ENCODE peak calls at places on chromosomes 4 and X, in eight cellular contexts. One of them, this sample, is unnamed.

GRCh38 chr4:7336067-7336569 is 98.6 kb downstream of the PSAPL1 start:
- DNase-seq in fibroblast of pulmonary artery: no peak
- DNase-seq in B cell: no peak
- DNase-seq in fibroblast of lung: no peak
- DNase-seq in uterus: no peak
- DNase-seq in IMR-90: no peak
- DNase-seq in activated B cell treated with CpG ODN at 0.5 μM for 24 hours: no peak
- DNase-seq in lung: no peak
- DNase-seq in this sample: no peak

GRCh38 chr4:67198757-67199156 is 346.5 kb downstream of the CENPC start:
- DNase-seq in fibroblast of pulmonary artery: peak; percentile 77
- DNase-seq in B cell: no peak
- DNase-seq in fibroblast of lung: peak; percentile 61
- DNase-seq in uterus: no peak
- DNase-seq in IMR-90: no peak
- DNase-seq in activated B cell treated with CpG ODN at 0.5 μM for 24 hours: no peak
- DNase-seq in lung: no peak
- DNase-seq in this sample: no peak

GRCh38 chr4:132839070-132839469 is 310.0 kb upstream of the PCDH10 start:
- DNase-seq in fibroblast of pulmonary artery: no peak
- DNase-seq in B cell: no peak
- DNase-seq in fibroblast of lung: no peak
- DNase-seq in uterus: no peak
- DNase-seq in IMR-90: no peak
- DNase-seq in activated B cell treated with CpG ODN at 0.5 μM for 24 hours: no peak
- DNase-seq in lung: no peak
- DNase-seq in this sample: no peak

GRCh38 chr4:36327400-36327799 is 46.0 kb downstream of the DTHD1 start:
- DNase-seq in fibroblast of pulmonary artery: no peak
- DNase-seq in B cell: no peak
- DNase-seq in fibroblast of lung: no peak
- DNase-seq in uterus: no peak
- DNase-seq in IMR-90: no peak
- DNase-seq in activated B cell treated with CpG ODN at 0.5 μM for 24 hours: no peak
- DNase-seq in lung: no peak
- DNase-seq in this sample: no peak

GRCh38 chr4:41245983-41246382 is 10.7 kb upstream of the UCHL1 start:
- DNase-seq in fibroblast of pulmonary artery: no peak
- DNase-seq in B cell: no peak
- DNase-seq in fibroblast of lung: no peak
- DNase-seq in uterus: no peak
- DNase-seq in IMR-90: no peak
- DNase-seq in activated B cell treated with CpG ODN at 0.5 μM for 24 hours: no peak
- DNase-seq in lung: no peak
- DNase-seq in this sample: no peak

GRCh38 chrX:140432328-140433025 is 72.4 kb downstream of the SOX3 start:
- DNase-seq in fibroblast of pulmonary artery: no peak
- DNase-seq in B cell: no peak
- DNase-seq in fibroblast of lung: peak; percentile 48
- DNase-seq in uterus: no peak
- DNase-seq in IMR-90: no peak
- DNase-seq in activated B cell treated with CpG ODN at 0.5 μM for 24 hours: no peak
- DNase-seq in lung: no peak
- DNase-seq in this sample: no peak

GRCh38 chr4:6938237-6938636 is 28.6 kb downstream of the TBC1D14 start:
- DNase-seq in fibroblast of pulmonary artery: peak; percentile 28
- DNase-seq in B cell: no peak
- DNase-seq in fibroblast of lung: no peak
- DNase-seq in uterus: no peak
- DNase-seq in IMR-90: no peak
- DNase-seq in activated B cell treated with CpG ODN at 0.5 μM for 24 hours: no peak
- DNase-seq in lung: no peak
- DNase-seq in this sample: no peak

GRCh38 chr4:83716874-83717273 is 181.0 kb downstream of the GPAT3 start:
- DNase-seq in fibroblast of pulmonary artery: peak; percentile 6
- DNase-seq in B cell: no peak
- DNase-seq in fibroblast of lung: no peak
- DNase-seq in uterus: no peak
- DNase-seq in IMR-90: no peak
- DNase-seq in activated B cell treated with CpG ODN at 0.5 μM for 24 hours: no peak
- DNase-seq in lung: no peak
- DNase-seq in this sample: no peak

GRCh38 chr4:17613761-17614415 is 553 bp upstream of the MED28 start:
- DNase-seq in fibroblast of pulmonary artery: peak; percentile 71
- DNase-seq in B cell: peak; percentile 44
- DNase-seq in fibroblast of lung: peak; percentile 82
- DNase-seq in uterus: peak; percentile 24
- DNase-seq in IMR-90: peak; percentile 87
- DNase-seq in activated B cell treated with CpG ODN at 0.5 μM for 24 hours: peak; percentile 20
- DNase-seq in lung: peak; percentile 37
- DNase-seq in this sample: no peak

GRCh38 chr4:970046-970745 is 3.2 kb downstream of the DGKQ start:
- DNase-seq in fibroblast of pulmonary artery: no peak
- DNase-seq in B cell: no peak
- DNase-seq in fibroblast of lung: no peak
- DNase-seq in uterus: no peak
- DNase-seq in IMR-90: no peak
- DNase-seq in activated B cell treated with CpG ODN at 0.5 μM for 24 hours: no peak
- DNase-seq in lung: no peak
- DNase-seq in this sample: no peak

GRCh38 chrX:400258-400657 is 13.6 kb upstream of the PPP2R3B start:
- DNase-seq in fibroblast of pulmonary artery: no peak
- DNase-seq in B cell: no peak
- DNase-seq in fibroblast of lung: no peak
- DNase-seq in uterus: no peak
- DNase-seq in IMR-90: no peak
- DNase-seq in activated B cell treated with CpG ODN at 0.5 μM for 24 hours: no peak
- DNase-seq in lung: no peak
- DNase-seq in this sample: no peak

GRCh38 chr4:123671633-123672404 is 275.2 kb downstream of the SPRY1 start:
- DNase-seq in fibroblast of pulmonary artery: no peak
- DNase-seq in B cell: no peak
- DNase-seq in fibroblast of lung: peak; percentile 12
- DNase-seq in uterus: no peak
- DNase-seq in IMR-90: no peak
- DNase-seq in activated B cell treated with CpG ODN at 0.5 μM for 24 hours: no peak
- DNase-seq in lung: no peak
- DNase-seq in this sample: no peak

GRCh38 chr4:123672987-123673386 is 276.4 kb downstream of the SPRY1 start:
- DNase-seq in fibroblast of pulmonary artery: peak; percentile 46
- DNase-seq in B cell: no peak
- DNase-seq in fibroblast of lung: peak; percentile 73
- DNase-seq in uterus: no peak
- DNase-seq in IMR-90: peak; percentile 69
- DNase-seq in activated B cell treated with CpG ODN at 0.5 μM for 24 hours: no peak
- DNase-seq in lung: no peak
- DNase-seq in this sample: no peak

GRCh38 chr4:123674752-123675151 is 278.2 kb downstream of the SPRY1 start:
- DNase-seq in fibroblast of pulmonary artery: no peak
- DNase-seq in B cell: no peak
- DNase-seq in fibroblast of lung: no peak
- DNase-seq in uterus: no peak
- DNase-seq in IMR-90: no peak
- DNase-seq in activated B cell treated with CpG ODN at 0.5 μM for 24 hours: no peak
- DNase-seq in lung: no peak
- DNase-seq in this sample: no peak

GRCh38 chr4:123676550-123677229 is 280.1 kb downstream of the SPRY1 start:
- DNase-seq in fibroblast of pulmonary artery: no peak
- DNase-seq in B cell: no peak
- DNase-seq in fibroblast of lung: peak; percentile 27
- DNase-seq in uterus: no peak
- DNase-seq in IMR-90: no peak
- DNase-seq in activated B cell treated with CpG ODN at 0.5 μM for 24 hours: no peak
- DNase-seq in lung: no peak
- DNase-seq in this sample: no peak

DNA sequence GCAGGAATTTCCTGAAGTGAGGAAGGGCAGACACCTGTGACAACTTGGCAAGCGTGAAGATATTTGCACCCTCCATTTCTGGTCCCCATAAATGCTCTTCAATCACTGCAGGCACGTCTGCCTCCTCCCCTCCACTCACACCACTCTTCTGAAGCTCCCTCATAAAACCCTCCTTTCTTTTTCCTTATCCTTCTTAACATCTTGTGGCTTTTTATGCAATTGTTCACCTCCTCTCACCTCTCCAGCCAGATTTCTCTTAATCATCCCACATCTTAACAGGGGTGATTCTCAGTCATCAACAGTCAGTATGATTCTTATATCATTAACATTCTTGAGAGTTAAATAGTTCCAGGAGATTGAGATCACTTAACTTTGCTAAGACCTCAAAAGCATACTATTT is 277.4 kb downstream of the SPRY1 start:
- DNase-seq in fibroblast of pulmonary artery: no peak
- DNase-seq in B cell: no peak
- DNase-seq in fibroblast of lung: peak; percentile 91
- DNase-seq in uterus: no peak
- DNase-seq in IMR-90: peak; percentile 48
- DNase-seq in activated B cell treated with CpG ODN at 0.5 μM for 24 hours: no peak
- DNase-seq in lung: no peak
- DNase-seq in this sample: no peak
- TF ChIP-seq CTCF in fibroblast of pulmonary artery: no peak
- TF ChIP-seq CTCF in B cell: no peak
- TF ChIP-seq CTCF in fibroblast of lung: no peak
- TF ChIP-seq CTCF in uterus: no peak
- TF ChIP-seq CTCF in IMR-90: no peak
- TF ChIP-seq CTCF in activated B cell treated with CpG ODN at 0.5 μM for 24 hours: no peak
- TF ChIP-seq CTCF in lung: no peak
- TF ChIP-seq CTCF in this sample: no peak

GRCh38 chr4:89397464-89397863 is 89.9 kb upstream of the GPRIN3 start:
- DNase-seq in fibroblast of pulmonary artery: no peak
- DNase-seq in B cell: no peak
- DNase-seq in fibroblast of lung: peak; percentile 32
- DNase-seq in uterus: no peak
- DNase-seq in IMR-90: no peak
- DNase-seq in activated B cell treated with CpG ODN at 0.5 μM for 24 hours: no peak
- DNase-seq in lung: no peak
- DNase-seq in this sample: no peak
- TF ChIP-seq CTCF in fibroblast of pulmonary artery: no peak
- TF ChIP-seq CTCF in B cell: no peak
- TF ChIP-seq CTCF in fibroblast of lung: no peak
- TF ChIP-seq CTCF in uterus: no peak
- TF ChIP-seq CTCF in IMR-90: no peak
- TF ChIP-seq CTCF in activated B cell treated with CpG ODN at 0.5 μM for 24 hours: no peak
- TF ChIP-seq CTCF in lung: no peak
- TF ChIP-seq CTCF in this sample: no peak

DNA sequence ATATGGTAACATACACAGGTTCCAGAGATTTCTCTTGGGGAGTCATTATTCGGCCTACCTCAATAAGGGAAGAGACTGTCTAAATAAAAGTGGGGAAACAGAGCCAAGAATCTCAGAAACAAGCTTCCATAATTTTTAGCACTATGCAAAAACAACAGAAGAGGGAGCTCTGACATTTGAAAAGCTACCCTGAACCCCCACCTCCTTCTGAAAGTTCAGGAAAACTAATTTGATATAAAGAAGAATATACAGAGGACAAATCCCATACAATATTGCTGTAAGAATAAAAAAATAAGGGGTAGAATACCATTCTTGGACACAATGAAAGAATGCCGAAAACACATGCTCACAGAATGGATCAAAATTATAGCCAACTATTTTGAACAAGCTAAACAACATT is 14.3 kb upstream of the ZNF41 start:
- DNase-seq in fibroblast of pulmonary artery: peak; percentile 57
- DNase-seq in B cell: no peak
- DNase-seq in fibroblast of lung: peak; percentile 20
- DNase-seq in uterus: no peak
- DNase-seq in IMR-90: peak; percentile 38
- DNase-seq in activated B cell treated with CpG ODN at 0.5 μM for 24 hours: no peak
- DNase-seq in lung: no peak
- DNase-seq in this sample: no peak
- TF ChIP-seq CTCF in fibroblast of pulmonary artery: peak; percentile 48
- TF ChIP-seq CTCF in B cell: no peak
- TF ChIP-seq CTCF in fibroblast of lung: peak; percentile 37
- TF ChIP-seq CTCF in uterus: no peak
- TF ChIP-seq CTCF in IMR-90: peak; percentile 59
- TF ChIP-seq CTCF in activated B cell treated with CpG ODN at 0.5 μM for 24 hours: no peak
- TF ChIP-seq CTCF in lung: no peak
- TF ChIP-seq CTCF in this sample: peak; percentile 46

GRCh38 chr4:104907074-104907649 is 239.5 kb upstream of the TET2 start:
- DNase-seq in fibroblast of pulmonary artery: no peak
- DNase-seq in B cell: no peak
- DNase-seq in fibroblast of lung: no peak
- DNase-seq in uterus: no peak
- DNase-seq in IMR-90: no peak
- DNase-seq in activated B cell treated with CpG ODN at 0.5 μM for 24 hours: no peak
- DNase-seq in lung: no peak
- DNase-seq in this sample: no peak
- TF ChIP-seq CTCF in fibroblast of pulmonary artery: no peak
- TF ChIP-seq CTCF in B cell: no peak
- TF ChIP-seq CTCF in fibroblast of lung: no peak
- TF ChIP-seq CTCF in uterus: no peak
- TF ChIP-seq CTCF in IMR-90: no peak
- TF ChIP-seq CTCF in activated B cell treated with CpG ODN at 0.5 μM for 24 hours: no peak
- TF ChIP-seq CTCF in lung: no peak
- TF ChIP-seq CTCF in this sample: no peak

DNA sequence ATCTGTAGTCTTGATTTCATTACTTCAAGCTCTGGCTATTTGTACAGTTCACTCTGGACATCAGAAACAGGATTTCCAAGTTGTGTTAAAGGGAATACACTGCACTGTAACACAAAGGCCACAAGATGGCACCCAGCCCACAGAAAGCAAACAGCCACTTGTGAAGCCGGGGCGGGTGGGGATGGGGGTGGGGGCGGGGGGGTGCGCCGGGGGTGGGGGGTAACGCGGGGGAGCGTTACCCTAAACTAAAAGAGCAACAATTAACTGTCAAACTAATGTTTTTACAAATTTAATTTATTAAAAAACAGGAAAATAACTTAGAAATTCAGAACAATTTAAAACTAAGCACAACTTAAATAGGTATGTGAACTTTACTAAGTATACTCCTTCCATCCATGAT is 27.3 kb downstream of the PRDX4 start:
- DNase-seq in fibroblast of pulmonary artery: peak; percentile 67
- DNase-seq in B cell: peak; percentile 40
- DNase-seq in fibroblast of lung: peak; percentile 37
- DNase-seq in uterus: peak; percentile 57
- DNase-seq in IMR-90: peak; percentile 57
- DNase-seq in activated B cell treated with CpG ODN at 0.5 μM for 24 hours: no peak
- DNase-seq in lung: peak; percentile 61
- DNase-seq in this sample: peak; percentile 4
- TF ChIP-seq CTCF in fibroblast of pulmonary artery: peak; percentile 46
- TF ChIP-seq CTCF in B cell: peak; percentile 65
- TF ChIP-seq CTCF in fibroblast of lung: peak; percentile 20
- TF ChIP-seq CTCF in uterus: peak; percentile 40
- TF ChIP-seq CTCF in IMR-90: peak; percentile 61
- TF ChIP-seq CTCF in activated B cell treated with CpG ODN at 0.5 μM for 24 hours: no peak
- TF ChIP-seq CTCF in lung: peak; percentile 40
- TF ChIP-seq CTCF in this sample: peak; percentile 60

GRCh38 chr4:136962868-136963267 is 569.4 kb downstream of the PCDH18 start:
- DNase-seq in fibroblast of pulmonary artery: no peak
- DNase-seq in B cell: no peak
- DNase-seq in fibroblast of lung: no peak
- DNase-seq in uterus: no peak
- DNase-seq in IMR-90: no peak
- DNase-seq in activated B cell treated with CpG ODN at 0.5 μM for 24 hours: no peak
- DNase-seq in lung: no peak
- DNase-seq in this sample: no peak
- TF ChIP-seq CTCF in fibroblast of pulmonary artery: no peak
- TF ChIP-seq CTCF in B cell: no peak
- TF ChIP-seq CTCF in fibroblast of lung: no peak
- TF ChIP-seq CTCF in uterus: no peak
- TF ChIP-seq CTCF in IMR-90: no peak
- TF ChIP-seq CTCF in activated B cell treated with CpG ODN at 0.5 μM for 24 hours: no peak
- TF ChIP-seq CTCF in lung: no peak
- TF ChIP-seq CTCF in this sample: no peak

This sample was measured in AG09319.